ENCODE peak calls at places on chromosome 21, in six cellular contexts. G is Karpas-422; W is naive thymus-derived CD4-positive, alpha-beta T cell; P is IMR-90; X is brain microvascular endothelial cell; S is CD4-positive, alpha-beta memory T cell. V is an unnamed sample. For H3K36me3, the result is how much of the 10 kb centered on the place peaks cover.

GRCh38 chr21:40166291-40166843 is 299.1 kb downstream of the PCP4 start:
- DNase-seq in S (no peak), X (no peak), G (no peak), W (no peak), P (no peak), V (no peak)

GRCh38 chr21:39000496-39000895 is 182.8 kb downstream of the PSMG1 start:
- DNase-seq in X (no peak), S (no peak), P (peak), W (no peak), G (no peak), V (no peak)

GRCh38 chr21:31530918-31531705 is 128.4 kb upstream of the SOD1 start:
- DNase-seq in P (no peak), X (no peak), S (no peak), G (no peak), W (no peak), V (no peak)

GRCh38 chr21:28633803-28634572 is 358.7 kb downstream of the LTN1 start:
- DNase-seq in W (no peak), P (peak), X (peak), G (peak), S (no peak), V (no peak)

GRCh38 chr21:28971171-28971570 is 21.5 kb downstream of the LTN1 start:
- DNase-seq in W (no peak), S (no peak), P (peak), G (no peak), X (no peak), V (no peak)

GRCh38 chr21:41641821-41642368 is 125.0 kb downstream of the RIPK4 start:
- DNase-seq in X (peak), G (no peak), W (no peak), S (no peak), P (peak), V (no peak)

GRCh38 chr21:41825881-41826280 is 53.3 kb downstream of the PRDM15 start:
- DNase-seq in S (no peak), G (no peak), P (no peak), X (no peak), W (no peak), V (no peak)

GRCh38 chr21:17930102-17930501 is 110.9 kb upstream of the C21orf91 start:
- DNase-seq in X (no peak), W (no peak), S (no peak), P (no peak), G (no peak), V (no peak)

GRCh38 chr21:32388306-32388705 is 4.5 kb downstream of the URB1 start:
- DNase-seq in S (no peak), X (no peak), G (no peak), W (no peak), P (no peak), V (no peak)

GRCh38 chr21:31108969-31109368 is 70.7 kb upstream of the KRTAP19-8 start:
- DNase-seq in S (no peak), P (peak), G (peak), W (no peak), X (no peak), V (no peak)

GRCh38 chr21:41518757-41519156 is 10.8 kb upstream of the TMPRSS2 start:
- DNase-seq in X (no peak), P (no peak), S (no peak), W (no peak), G (no peak), V (no peak)

GRCh38 chr21:18899261-18899660 is 495.7 kb upstream of the TMPRSS15 start:
- DNase-seq in X (no peak), G (no peak), W (no peak), S (no peak), P (no peak), V (no peak)

DNA sequence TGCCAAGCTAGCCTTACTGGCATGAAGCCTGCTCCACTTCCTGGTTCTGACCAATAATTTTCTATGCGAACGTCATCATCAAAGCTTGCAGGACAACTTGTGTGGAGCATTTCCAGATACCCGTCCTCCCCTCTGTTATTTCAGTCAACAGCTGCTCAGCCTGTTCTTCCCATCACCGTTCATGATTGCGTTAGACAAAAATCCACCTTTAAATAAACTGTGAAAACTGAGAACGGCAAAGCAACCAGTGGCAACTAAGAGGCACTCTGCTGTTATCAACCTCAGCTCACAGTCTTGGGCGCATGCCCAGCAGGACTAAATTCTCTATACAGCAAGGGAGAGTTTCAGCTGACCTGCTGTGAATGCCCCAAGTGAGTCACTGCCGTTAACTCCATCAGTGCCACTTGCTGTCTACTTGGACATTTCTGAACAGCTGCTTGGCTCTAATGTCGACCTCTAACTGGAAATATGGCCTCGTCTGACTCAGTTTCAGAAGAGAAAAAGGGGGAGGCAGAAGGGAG is 207.4 kb upstream of the RUNX1 start:
- DNase-seq in W (no peak), S (no peak), X (peak), P (peak), G (no peak), V (no peak)
- H3K4me3 ChIP-seq in W (no peak), S (no peak), X (no peak), P (no peak), G (no peak), V (no peak)

GRCh38 chr21:46641656-46642055 is 6.2 kb downstream of the PRMT2 start:
- DNase-seq in X (no peak), S (no peak), P (no peak), W (no peak), G (no peak), V (no peak)
- H3K36me3 ChIP-seq in X (under half), S (half or more), P (under half), W (under half), G (under half), V (under half)

GRCh38 chr21:15059397-15059796 is 5.4 kb downstream of the NRIP1 start:
- DNase-seq in X (no peak), W (no peak), S (no peak), G (no peak), P (no peak), V (no peak)
- H3K4me3 ChIP-seq in X (no peak), W (no peak), S (no peak), G (no peak), P (no peak), V (no peak)

GRCh38 chr21:44071359-44072104 is 35.7 kb upstream of the PWP2 start:
- DNase-seq in P (no peak), G (no peak), X (no peak), S (no peak), W (no peak), V (no peak)
- H3K36me3 ChIP-seq in P (under half), G (under half), X (under half), S (half or more), W (under half), V (under half)

DNA sequence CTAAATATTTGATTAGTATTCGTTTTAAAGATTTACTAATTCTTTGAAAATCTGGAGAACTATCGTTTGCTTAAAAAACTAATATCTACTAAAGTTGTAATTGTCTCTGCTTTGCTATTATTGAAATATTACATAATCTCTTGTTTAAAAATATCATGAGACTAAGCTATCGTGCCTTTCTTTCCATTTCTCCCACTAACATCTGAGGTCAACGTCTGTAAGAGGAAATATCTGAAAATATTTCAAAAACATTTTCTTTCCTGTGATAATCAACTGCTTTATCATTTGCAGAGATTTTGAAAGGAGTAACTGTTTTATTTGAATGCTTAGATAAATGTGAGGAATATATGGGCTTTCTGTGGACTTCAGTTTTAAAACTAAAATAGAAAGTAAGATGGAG is 694.1 kb downstream of the USP25 start:
- DNase-seq in P (no peak), S (no peak), X (no peak), G (no peak), W (no peak), V (no peak)
- H3K4me3 ChIP-seq in P (no peak), S (no peak), X (peak), G (no peak), W (no peak), V (no peak)

GRCh38 chr21:44850208-44850800 is 23.2 kb downstream of the PTTG1IP start:
- DNase-seq in P (no peak), S (no peak), G (no peak), W (no peak), X (no peak), V (no peak)

GRCh38 chr21:44849616-44850130 is 23.8 kb downstream of the PTTG1IP start:
- DNase-seq in W (no peak), P (no peak), G (no peak), X (no peak), S (no peak), V (no peak)

GRCh38 chr21:44848821-44849521 is 24.5 kb downstream of the PTTG1IP start:
- DNase-seq in G (no peak), W (no peak), P (no peak), S (no peak), X (no peak), V (no peak)

GRCh38 chr21:44853601-44854390 is 19.7 kb downstream of the PTTG1IP start:
- DNase-seq in G (no peak), P (no peak), X (no peak), S (no peak), W (no peak), V (no peak)

GRCh38 chr21:44850905-44851657 is 22.4 kb downstream of the PTTG1IP start:
- DNase-seq in S (no peak), W (no peak), X (no peak), G (no peak), P (no peak), V (no peak)
- H3K36me3 ChIP-seq in S (under half), W (under half), X (under half), G (under half), P (half or more), V (under half)

GRCh38 chr21:26127073-26127814 is 43.3 kb downstream of the APP start:
- DNase-seq in X (no peak), S (no peak), P (no peak), G (no peak), W (no peak), V (no peak)
- H3K4me3 ChIP-seq in X (no peak), S (no peak), P (no peak), G (no peak), W (no peak), V (no peak)

DNA sequence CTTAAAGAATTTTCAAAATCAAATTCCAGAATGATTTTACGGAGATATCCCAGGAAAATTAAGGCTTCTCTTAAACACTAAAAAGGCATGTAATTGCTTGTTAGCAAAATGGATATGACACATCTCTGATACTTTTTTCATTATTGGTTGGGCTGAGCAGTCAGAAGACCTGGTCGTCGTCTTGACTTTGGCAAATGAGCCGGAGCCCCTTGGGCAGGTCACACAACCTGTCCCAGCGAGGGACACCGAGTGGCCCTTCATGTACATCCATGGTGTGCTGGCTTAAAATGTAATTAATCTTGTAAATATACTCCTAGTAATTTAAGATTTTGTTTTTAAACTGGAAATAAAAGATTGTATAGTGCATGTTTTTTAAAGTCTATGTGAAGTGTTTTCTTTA is 33.9 kb downstream of the IFNGR2 start:
- DNase-seq in W (no peak), S (no peak), X (no peak), P (no peak), G (no peak), V (no peak)
- H3K36me3 ChIP-seq in W (under half), S (under half), X (half or more), P (under half), G (under half), V (under half)

V was measured in GM06990.